ENCODE peak calls at places on chromosomes 5 and 9, in ten cellular contexts. T is BJ; P is mucosa of gallbladder; C is activated naive CD4-positive, alpha-beta T cell treated with anti-CD3 and anti-CD28 coated beads, Interleukin-2, amount 50 U/mL, for 16 hours; K is occipital lobe; Z is astrocyte of the spinal cord; G is stimulated activated CD8-positive, alpha-beta memory T cell treated with anti-CD3 and anti-CD28 coated beads, Interleukin-7, amount 100 ng/mL, for 4 hours; X is H54; Q is B cell; B is stimulated activated CD4-positive, alpha-beta T cell treated with anti-CD3 and anti-CD28 coated beads, Interleukin-12 subunit alpha, Interleukin-12 subunit beta, amount 100 ng/mL, for 24 hours. V is an unnamed sample.

GRCh38 chr9:90287567-90288274 is 354.9 kb downstream of the DIRAS2 start:
- DNase-seq in T (no peak), P (no peak), C (no peak), K (no peak), Z (no peak), G (no peak), X (no peak), Q (peak), B (no peak), V (no peak)

GRCh38 chr5:151758141-151758429 is 346 bp downstream of the ATOX1 start:
- DNase-seq in T (no peak), P (no peak), C (no peak), K (no peak), Z (no peak), G (no peak), X (no peak), Q (no peak), B (no peak), V (no peak)

GRCh38 chr9:75149841-75150241 is 61.5 kb downstream of the OSTF1 start:
- DNase-seq in T (no peak), P (no peak), C (no peak), K (no peak), Z (no peak), G (no peak), X (no peak), Q (no peak), B (no peak), V (no peak)

GRCh38 chr9:84575705-84576104 is 93.8 kb upstream of the NTRK2 start:
- DNase-seq in T (no peak), P (no peak), C (no peak), K (no peak), Z (no peak), G (no peak), X (no peak), Q (no peak), B (no peak), V (no peak)

GRCh38 chr5:1330847-1331831 is 13.8 kb downstream of the CLPTM1L start:
- DNase-seq in T (no peak), P (no peak), C (peak), K (no peak), Z (no peak), G (no peak), X (no peak), Q (no peak), B (no peak), V (no peak)

GRCh38 chr9:108634164-108634563 is 221.6 kb downstream of the ACTL7B start:
- DNase-seq in T (no peak), P (no peak), C (no peak), K (no peak), Z (no peak), G (no peak), X (peak), Q (no peak), B (no peak), V (no peak)

GRCh38 chr9:133129001-133129799 is 8.2 kb upstream of the RALGDS start:
- DNase-seq in T (no peak), P (no peak), C (no peak), K (no peak), Z (no peak), G (no peak), X (no peak), Q (no peak), B (no peak), V (peak)

GRCh38 chr5:134503088-134503936 is 22.2 kb upstream of the JADE2 start:
- DNase-seq in T (peak), P (peak), C (peak), K (no peak), Z (peak), G (peak), X (peak), Q (no peak), B (peak), V (no peak)

GRCh38 chr5:92890841-92891244 is 690.2 kb downstream of the NR2F1-AS1 start:
- DNase-seq in T (no peak), P (no peak), C (no peak), K (no peak), Z (no peak), G (no peak), X (peak), Q (no peak), B (no peak), V (no peak)

V was measured in dorsolateral prefrontal cortex.